ENCODE peak calls at places on chromosomes 2 and 18, in seven cellular contexts. O, H, P, M, N, T and I are unnamed samples.

GRCh38 chr2:112154246-112155110 is 16.3 kb downstream of the FBLN7 start:
- DNase-seq in H (no peak), N (no peak), T (no peak), M (no peak), O (no peak), P (no peak), I (no peak)

GRCh38 chr18:67525328-67526110 is 9.0 kb upstream of the DSEL start:
- DNase-seq in O (no peak), N (no peak), H (no peak), T (no peak), P (no peak), M (no peak), I (peak; percentile 86)

GRCh38 chr2:180520206-180520605 is 460.2 kb upstream of the UBE2E3 start:
- DNase-seq in T (no peak), P (peak; percentile 8), O (no peak), H (no peak), M (peak; percentile 34), N (no peak), I (peak; percentile 7)

GRCh38 chr2:24822049-24822706 is 29.0 kb downstream of the CENPO start:
- DNase-seq in N (no peak), M (peak; percentile 90), H (no peak), T (no peak), P (no peak), O (peak; percentile 87), I (no peak)

GRCh38 chr2:7180641-7181370 is 263.6 kb downstream of the RNF144A start:
- DNase-seq in P (no peak), O (no peak), T (no peak), N (no peak), H (peak; percentile 5), M (no peak), I (no peak)

GRCh38 chr2:6919912-6920905 is 3.0 kb downstream of the RNF144A start:
- DNase-seq in N (no peak), P (no peak), O (no peak), M (no peak), H (no peak), T (no peak), I (no peak)

GRCh38 chr2:138787053-138787666 is 7.0 kb upstream of the NXPH2 start:
- DNase-seq in H (peak; percentile 15), N (no peak), M (peak; percentile 58), P (no peak), T (no peak), O (no peak), I (peak; percentile 63)

GRCh38 chr2:150538582-150539236 is 51.2 kb upstream of the RND3 start:
- DNase-seq in O (no peak), P (no peak), M (no peak), H (no peak), N (no peak), T (no peak), I (no peak)

GRCh38 chr2:191625016-191625415 is 52.9 kb upstream of the NABP1 start:
- DNase-seq in N (peak; percentile 27), T (no peak), H (no peak), P (no peak), M (no peak), O (no peak), I (peak; percentile 94)

GRCh38 chr2:171404719-171405118 is 29.1 kb downstream of the METTL8 start:
- DNase-seq in M (no peak), H (no peak), P (no peak), N (no peak), O (no peak), T (no peak), I (no peak)

GRCh38 chr2:165584126-165584525 is 114.6 kb downstream of the CSRNP3 start:
- DNase-seq in P (no peak), N (no peak), T (no peak), H (no peak), O (no peak), M (no peak), I (no peak)

GRCh38 chr2:66305714-66306113 is 129.2 kb upstream of the MEIS1 start:
- DNase-seq in N (no peak), H (no peak), O (no peak), T (no peak), P (peak; percentile 46), M (peak; percentile 83), I (no peak)

GRCh38 chr2:10331033-10331701 is 28.5 kb downstream of the HPCAL1 start:
- DNase-seq in M (no peak), O (peak; percentile 69), H (no peak), P (no peak), N (peak; percentile 66), T (no peak), I (peak; percentile 62)

GRCh38 chr2:85501244-85501643 is 37.7 kb upstream of the MAT2A start:
- DNase-seq in P (no peak), T (no peak), O (peak; percentile 51), N (no peak), H (no peak), M (no peak), I (no peak)

GRCh38 chr2:1310202-1310601 is 103.1 kb upstream of the TPO start:
- DNase-seq in T (no peak), H (no peak), N (no peak), O (no peak), P (no peak), M (no peak), I (no peak)

GRCh38 chr2:88857951-88858406 is 166.5 kb downstream of the RPIA start:
- DNase-seq in T (no peak), O (no peak), H (peak; percentile 80), P (no peak), M (no peak), N (no peak), I (peak; percentile 83)

GRCh38 chr2:61993422-61994024 is 88.0 kb downstream of the COMMD1 start:
- DNase-seq in P (no peak), O (no peak), T (no peak), N (no peak), H (peak; percentile 59), M (peak; percentile 8), I (peak; percentile 71)

GRCh38 chr2:126634273-126634861 is 21.6 kb upstream of the GYPC start:
- DNase-seq in H (peak; percentile 28), M (no peak), T (no peak), O (peak; percentile 40), N (no peak), P (no peak), I (peak; percentile 51)

GRCh38 chr2:236553522-236553921 is 16.1 kb upstream of the ACKR3 start:
- DNase-seq in T (no peak), P (no peak), H (no peak), O (no peak), M (no peak), N (no peak), I (no peak)

GRCh38 chr2:134408791-134409190 is 154.9 kb downstream of the MGAT5 start:
- DNase-seq in N (no peak), M (no peak), O (no peak), T (no peak), H (no peak), P (no peak), I (peak; percentile 46)

GRCh38 chr2:236177967-236178909 is 10.1 kb upstream of the GBX2 start:
- DNase-seq in M (peak; percentile 83), P (peak; percentile 29), T (peak; percentile 21), H (no peak), O (peak; percentile 85), N (no peak), I (peak; percentile 88)